ENCODE peak calls at places on chromosome 3, in four cellular contexts. C is activated effector memory CD4-positive, alpha-beta T cell treated with anti-CD3 and anti-CD28 coated beads, Interleukin-2, amount 50 U/mL, for 16 hours; Z is stomach; S is fibroblast of the aortic adventitia. U is an unnamed sample.

GRCh38 chr3:174598885-174599439 is 260.2 kb upstream of the NAALADL2 start:
- DNase-seq in S (no peak), C (no peak), Z (no peak), U (no peak)

GRCh38 chr3:113631143-113631542 is 65.3 kb downstream of the USF3 start:
- DNase-seq in Z (no peak), C (no peak), S (no peak), U (no peak)

GRCh38 chr3:116007000-116007399 is 383.7 kb downstream of the GAP43 start:
- DNase-seq in Z (no peak), C (no peak), S (no peak), U (no peak)

GRCh38 chr3:108406661-108407206 is 103.7 kb downstream of the MYH15 start:
- DNase-seq in Z (no peak), S (peak; percentile 83), C (no peak), U (no peak)

GRCh38 chr3:124277516-124277890 is 285.6 kb upstream of the ROPN1 start:
- DNase-seq in Z (no peak), C (no peak), S (peak; percentile 60), U (peak; percentile 62)

GRCh38 chr3:9246196-9246595 is 3.2 kb downstream of the SRGAP3 start:
- DNase-seq in S (no peak), Z (no peak), C (no peak), U (no peak)

GRCh38 chr3:173395412-173396181 is 1.9 kb upstream of the NLGN1 start:
- DNase-seq in S (peak; percentile 69), C (peak; percentile 67), Z (peak; percentile 78), U (peak; percentile 96)

GRCh38 chr3:141421639-141422319 is 53.5 kb downstream of the ZBTB38 start:
- DNase-seq in S (peak; percentile 84), C (no peak), Z (no peak), U (no peak)

GRCh38 chr3:153911111-153911510 is 210.1 kb upstream of the ARHGEF26 start:
- DNase-seq in Z (no peak), C (no peak), S (no peak), U (no peak)

GRCh38 chr3:66140763-66141372 is 79.9 kb upstream of the SLC25A26 start:
- DNase-seq in C (no peak), Z (peak; percentile 36), S (no peak), U (no peak)

GRCh38 chr3:117488983-117489382 is 779.4 kb downstream of the TUSC7 start:
- DNase-seq in Z (no peak), S (no peak), C (no peak), U (no peak)

GRCh38 chr3:42504334-42505202 is 2.1 kb downstream of the VIPR1 start:
- DNase-seq in Z (peak; percentile 17), C (peak; percentile 41), S (no peak), U (no peak)

GRCh38 chr3:171453175-171453868 is 6.9 kb downstream of the TNIK start:
- DNase-seq in Z (no peak), C (no peak), S (no peak), U (no peak)

GRCh38 chr3:160757624-160758106 is 1.6 kb downstream of the PPM1L start:
- DNase-seq in S (no peak), C (no peak), Z (no peak), U (no peak)

GRCh38 chr3:192884831-192885356 is 32.8 kb downstream of the MB21D2 start:
- DNase-seq in Z (no peak), S (peak; percentile 59), C (no peak), U (no peak)

GRCh38 chr3:190326930-190327329 is 4.7 kb upstream of the CLDN1 start:
- DNase-seq in Z (no peak), C (no peak), S (peak; percentile 89), U (no peak)

GRCh38 chr3:99637381-99638111 is 848 bp upstream of the COL8A1 start:
- DNase-seq in S (peak; percentile 72), C (no peak), Z (no peak), U (peak; percentile 79)

GRCh38 chr3:143658869-143659268 is 189.4 kb downstream of the SLC9A9 start:
- DNase-seq in Z (no peak), C (no peak), S (peak; percentile 16), U (no peak)

GRCh38 chr3:61929631-61930030 is 368.3 kb downstream of the PTPRG start:
- DNase-seq in Z (no peak), S (no peak), C (no peak), U (no peak)

GRCh38 chr3:64462203-64463120 is 225.3 kb downstream of the ADAMTS9 start:
- DNase-seq in C (no peak), Z (no peak), S (peak; percentile 86), U (no peak)

GRCh38 chr3:170346481-170347125 is 10.9 kb upstream of the SKIL start:
- DNase-seq in C (no peak), Z (no peak), S (no peak), U (no peak)

GRCh38 chr3:61778095-61778494 is 216.7 kb downstream of the PTPRG start:
- DNase-seq in C (no peak), S (no peak), Z (no peak), U (no peak)

GRCh38 chr3:133892546-133893231 is 3.0 kb downstream of the RAB6B start:
- DNase-seq in S (no peak), C (no peak), Z (no peak), U (peak; percentile 52)

GRCh38 chr3:36380171-36381031 is at the start of gene STAC:
- DNase-seq in Z (no peak), S (peak; percentile 19), C (peak; percentile 60), U (peak; percentile 58)

GRCh38 chr3:195885036-195885871 is 23.1 kb downstream of the TNK2 start:
- DNase-seq in S (no peak), C (no peak), Z (no peak), U (no peak)

GRCh38 chr3:120831066-120831465 is 76.9 kb upstream of the STXBP5L start:
- DNase-seq in S (no peak), C (no peak), Z (no peak), U (no peak)